ENCODE peak calls at places on chromosomes 4 and X, in four cellular contexts. One of them, this sample, is unnamed.

GRCh38 chrX:68238568-68238967 is 194.7 kb downstream of the OPHN1 start:
- DNase-seq in neural crest cell: no peak
- DNase-seq in tibial nerve: no peak
- DNase-seq in RWPE2: no peak
- DNase-seq in this sample: peak; percentile 15

GRCh38 chr4:27005512-27006246 is 145.0 kb downstream of the STIM2 start:
- DNase-seq in neural crest cell: no peak
- DNase-seq in tibial nerve: no peak
- DNase-seq in RWPE2: no peak
- DNase-seq in this sample: no peak

GRCh38 chr4:48780867-48781219 is 764 bp upstream of the FRYL start:
- DNase-seq in neural crest cell: no peak
- DNase-seq in tibial nerve: peak; percentile 47
- DNase-seq in RWPE2: no peak
- DNase-seq in this sample: no peak

GRCh38 chrX:43121637-43122036 is 343.7 kb upstream of the PPP1R2C start:
- DNase-seq in neural crest cell: no peak
- DNase-seq in tibial nerve: no peak
- DNase-seq in RWPE2: no peak
- DNase-seq in this sample: no peak

GRCh38 chr4:78938868-78939666 is at the start of gene PAQR3:
- DNase-seq in neural crest cell: peak; percentile 75
- DNase-seq in tibial nerve: peak; percentile 79
- DNase-seq in RWPE2: peak; percentile 77
- DNase-seq in this sample: peak; percentile 92

GRCh38 chr4:81577392-81577791 is 105.7 kb upstream of the RASGEF1B start:
- DNase-seq in neural crest cell: no peak
- DNase-seq in tibial nerve: no peak
- DNase-seq in RWPE2: no peak
- DNase-seq in this sample: no peak

GRCh38 chr4:144591401-144591800 is 54.6 kb upstream of the HHIP start:
- DNase-seq in neural crest cell: no peak
- DNase-seq in tibial nerve: no peak
- DNase-seq in RWPE2: no peak
- DNase-seq in this sample: no peak

GRCh38 chr4:168541608-168541953 is 44.7 kb downstream of the PALLD start:
- DNase-seq in neural crest cell: no peak
- DNase-seq in tibial nerve: no peak
- DNase-seq in RWPE2: peak; percentile 72
- DNase-seq in this sample: no peak

GRCh38 chr4:4922441-4922840 is 63.0 kb downstream of the MSX1 start:
- DNase-seq in neural crest cell: no peak
- DNase-seq in tibial nerve: no peak
- DNase-seq in RWPE2: no peak
- DNase-seq in this sample: no peak

GRCh38 chrX:6226646-6227444 is 1.8 kb downstream of the NLGN4X start:
- DNase-seq in neural crest cell: peak; percentile 54
- DNase-seq in tibial nerve: no peak
- DNase-seq in RWPE2: no peak
- DNase-seq in this sample: peak; percentile 68

GRCh38 chr4:57640391-57641100 is 530.4 kb upstream of the IGFBP7 start:
- DNase-seq in neural crest cell: no peak
- DNase-seq in tibial nerve: no peak
- DNase-seq in RWPE2: no peak
- DNase-seq in this sample: no peak

GRCh38 chr4:184384056-184384809 is 90.1 kb downstream of the IRF2 start:
- DNase-seq in neural crest cell: no peak
- DNase-seq in tibial nerve: peak; percentile 71
- DNase-seq in RWPE2: no peak
- DNase-seq in this sample: no peak

GRCh38 chrX:21985332-21985777 is 44.8 kb downstream of the SMS start:
- DNase-seq in neural crest cell: peak; percentile 84
- DNase-seq in tibial nerve: peak; percentile 76
- DNase-seq in RWPE2: no peak
- DNase-seq in this sample: peak; percentile 54

GRCh38 chr4:139940600-139940999 is 213.4 kb downstream of the MAML3 start:
- DNase-seq in neural crest cell: no peak
- DNase-seq in tibial nerve: no peak
- DNase-seq in RWPE2: no peak
- DNase-seq in this sample: no peak

GRCh38 chrX:37997096-37997495 is 9.3 kb upstream of the SYTL5 start:
- DNase-seq in neural crest cell: no peak
- DNase-seq in tibial nerve: no peak
- DNase-seq in RWPE2: no peak
- DNase-seq in this sample: no peak

GRCh38 chrX:24241822-24242648 is 71.8 kb downstream of the SUPT20HL2 start:
- DNase-seq in neural crest cell: no peak
- DNase-seq in tibial nerve: no peak
- DNase-seq in RWPE2: no peak
- DNase-seq in this sample: no peak

GRCh38 chrX:136600059-136600458 is 47.9 kb upstream of the CD40LG start:
- DNase-seq in neural crest cell: no peak
- DNase-seq in tibial nerve: no peak
- DNase-seq in RWPE2: no peak
- DNase-seq in this sample: no peak

GRCh38 chrX:114970806-114971205 is 46.6 kb downstream of the IL13RA2 start:
- DNase-seq in neural crest cell: no peak
- DNase-seq in tibial nerve: no peak
- DNase-seq in RWPE2: no peak
- DNase-seq in this sample: no peak

GRCh38 chr4:5137927-5138326 is 86.6 kb downstream of the STK32B start:
- DNase-seq in neural crest cell: no peak
- DNase-seq in tibial nerve: no peak
- DNase-seq in RWPE2: no peak
- DNase-seq in this sample: no peak

GRCh38 chrX:40563784-40564183 is 17.0 kb upstream of the ATP6AP2 start:
- DNase-seq in neural crest cell: no peak
- DNase-seq in tibial nerve: no peak
- DNase-seq in RWPE2: no peak
- DNase-seq in this sample: no peak

GRCh38 chrX:80430826-80431501 is 10.7 kb downstream of the TENT5D start:
- DNase-seq in neural crest cell: no peak
- DNase-seq in tibial nerve: peak; percentile 5
- DNase-seq in RWPE2: no peak
- DNase-seq in this sample: no peak

GRCh38 chr4:10958226-10958856 is 273.8 kb upstream of the CLNK start:
- DNase-seq in neural crest cell: no peak
- DNase-seq in tibial nerve: no peak
- DNase-seq in RWPE2: no peak
- DNase-seq in this sample: no peak

GRCh38 chr4:74370912-74371311 is 6.0 kb downstream of the EREG start:
- DNase-seq in neural crest cell: peak; percentile 18
- DNase-seq in tibial nerve: no peak
- DNase-seq in RWPE2: no peak
- DNase-seq in this sample: no peak

GRCh38 chrX:111442791-111443190 is 30.8 kb upstream of the DCX start:
- DNase-seq in neural crest cell: no peak
- DNase-seq in tibial nerve: no peak
- DNase-seq in RWPE2: no peak
- DNase-seq in this sample: no peak

GRCh38 chrX:153827016-153827415 is 3.3 kb downstream of the PDZD4 start:
- DNase-seq in neural crest cell: no peak
- DNase-seq in tibial nerve: no peak
- DNase-seq in RWPE2: no peak
- DNase-seq in this sample: no peak

GRCh38 chr4:17664755-17665154 is 50.3 kb downstream of the MED28 start:
- DNase-seq in neural crest cell: no peak
- DNase-seq in tibial nerve: no peak
- DNase-seq in RWPE2: no peak
- DNase-seq in this sample: no peak

DNA sequence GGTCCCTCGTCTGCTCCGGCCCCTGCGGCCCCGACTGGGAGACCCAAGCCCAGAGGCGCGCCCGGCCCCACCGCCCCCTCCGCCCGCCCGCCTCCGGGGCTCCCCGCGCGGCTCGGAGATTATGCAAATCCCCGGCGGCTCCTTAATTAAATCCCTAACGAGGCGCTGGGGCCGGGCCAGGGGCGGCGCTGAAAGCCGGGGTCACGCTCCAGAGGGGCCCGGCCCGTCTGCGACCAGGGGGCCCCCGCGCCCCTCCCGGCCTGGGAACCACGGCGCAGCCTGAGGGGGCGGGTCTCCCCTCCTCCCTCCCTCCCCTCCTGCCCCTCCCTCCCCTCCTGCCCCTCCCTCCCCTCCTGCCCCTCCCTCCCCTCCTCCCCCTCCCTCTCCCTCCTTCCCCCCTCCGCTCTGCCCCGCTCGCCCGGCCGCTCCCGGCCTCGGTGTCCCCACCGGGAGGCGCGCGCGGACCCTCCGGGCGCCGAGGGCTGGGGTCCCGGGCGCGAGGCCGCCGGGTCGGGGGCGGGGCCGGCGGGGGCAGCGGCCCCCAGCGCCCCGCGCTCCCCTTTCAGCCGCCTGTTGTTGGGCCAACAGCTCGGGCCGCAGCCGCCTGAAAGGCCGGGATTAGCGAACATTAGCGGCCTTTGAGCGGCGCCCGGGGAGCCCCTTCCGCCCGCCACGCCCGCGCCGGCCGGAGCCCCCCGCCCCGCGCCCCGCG is 25.9 kb upstream of the FGFR3 start:
- DNase-seq in neural crest cell: peak; percentile 51
- DNase-seq in tibial nerve: no peak
- DNase-seq in RWPE2: no peak
- DNase-seq in this sample: peak; percentile 58
- TF ChIP-seq CTCF in neural crest cell: no peak
- TF ChIP-seq CTCF in tibial nerve: no peak
- TF ChIP-seq CTCF in RWPE2: no peak
- TF ChIP-seq CTCF in this sample: no peak

GRCh38 chrX:94834226-94834625 is 1160.2 kb downstream of the FAM133A start:
- DNase-seq in neural crest cell: no peak
- DNase-seq in tibial nerve: no peak
- DNase-seq in RWPE2: no peak
- DNase-seq in this sample: no peak

GRCh38 chrX:94830717-94831116 is 1156.7 kb downstream of the FAM133A start:
- DNase-seq in neural crest cell: no peak
- DNase-seq in tibial nerve: no peak
- DNase-seq in RWPE2: no peak
- DNase-seq in this sample: no peak

GRCh38 chrX:94831364-94831763 is 1157.4 kb downstream of the FAM133A start:
- DNase-seq in neural crest cell: no peak
- DNase-seq in tibial nerve: no peak
- DNase-seq in RWPE2: no peak
- DNase-seq in this sample: no peak
- TF ChIP-seq CTCF in neural crest cell: peak; percentile 80
- TF ChIP-seq CTCF in tibial nerve: no peak
- TF ChIP-seq CTCF in RWPE2: peak; percentile 53
- TF ChIP-seq CTCF in this sample: peak; percentile 42

DNA sequence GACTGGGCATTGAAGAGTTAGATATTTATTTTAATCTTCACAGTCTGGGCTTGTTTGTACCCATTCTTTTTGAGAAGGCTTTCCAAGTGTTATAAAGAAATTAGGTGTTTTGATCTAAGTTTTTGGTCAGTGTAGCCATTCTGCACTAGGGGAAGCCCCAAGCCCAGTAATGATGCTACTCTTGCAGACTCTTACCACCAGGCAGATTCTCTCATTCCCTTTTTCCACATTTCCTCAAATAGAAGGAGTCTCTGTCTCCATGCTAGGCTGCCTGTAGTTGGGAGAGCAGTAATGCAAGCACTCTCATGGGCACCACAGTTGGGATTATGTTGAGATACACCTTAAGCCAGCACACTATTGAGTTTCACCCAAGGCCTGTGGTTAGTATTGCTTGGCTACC is 21.5 kb downstream of the CDX4 start:
- DNase-seq in neural crest cell: no peak
- DNase-seq in tibial nerve: no peak
- DNase-seq in RWPE2: no peak
- DNase-seq in this sample: no peak
- TF ChIP-seq CTCF in neural crest cell: no peak
- TF ChIP-seq CTCF in tibial nerve: no peak
- TF ChIP-seq CTCF in RWPE2: no peak
- TF ChIP-seq CTCF in this sample: no peak

GRCh38 chr4:32136081-32136787 is 1416.1 kb downstream of the PCDH7 start:
- DNase-seq in neural crest cell: no peak
- DNase-seq in tibial nerve: no peak
- DNase-seq in RWPE2: no peak
- DNase-seq in this sample: no peak
- TF ChIP-seq CTCF in neural crest cell: peak; percentile 21
- TF ChIP-seq CTCF in tibial nerve: no peak
- TF ChIP-seq CTCF in RWPE2: peak; percentile 17
- TF ChIP-seq CTCF in this sample: no peak